ENCODE peak calls at places on chromosomes 4 and X, in nine cellular contexts. F, E, P, U, L, X, M, V and W are unnamed samples.

GRCh38 chrX:115229337-115229991 is 4.4 kb downstream of the LRCH2 start:
- DNase-seq in U (no peak), L (peak), X (no peak), V (no peak), E (no peak), F (no peak), M (no peak), P (no peak), W (no peak)

GRCh38 chr4:3303840-3304715 is 11.3 kb downstream of the RGS12 start:
- DNase-seq in M (no peak), X (no peak), E (no peak), V (no peak), U (no peak), P (no peak), F (no peak), L (no peak), W (peak)

GRCh38 chrX:110038900-110039299 is 36.0 kb downstream of the TMEM164 start:
- DNase-seq in U (no peak), M (no peak), L (no peak), V (no peak), F (no peak), E (no peak), P (no peak), X (no peak), W (no peak)

GRCh38 chr4:147309434-147309833 is 171.5 kb upstream of the EDNRA start:
- DNase-seq in V (no peak), F (no peak), X (no peak), U (no peak), L (no peak), E (no peak), P (no peak), M (no peak), W (no peak)

GRCh38 chr4:19739101-19739651 is 512.5 kb upstream of the SLIT2 start:
- DNase-seq in E (no peak), P (peak), M (peak), V (no peak), L (no peak), X (peak), F (no peak), U (peak), W (peak)

GRCh38 chr4:99033956-99034355 is 38.4 kb downstream of the METAP1 start:
- DNase-seq in P (no peak), L (no peak), M (no peak), X (no peak), U (no peak), E (no peak), V (no peak), F (no peak), W (peak)

GRCh38 chrX:119407681-119408080 is 8.5 kb downstream of the SLC25A43 start:
- DNase-seq in X (no peak), F (no peak), M (no peak), P (no peak), E (no peak), V (no peak), L (no peak), U (no peak), W (no peak)

GRCh38 chr4:53905935-53906377 is 158.4 kb downstream of the CHIC2 start:
- DNase-seq in V (peak), L (no peak), M (peak), E (no peak), F (no peak), X (no peak), P (peak), U (peak), W (peak)

GRCh38 chrX:119647552-119648420 is 41.6 kb upstream of the NKRF start:
- DNase-seq in P (no peak), V (no peak), M (no peak), L (no peak), U (no peak), X (no peak), E (peak), F (peak), W (no peak)

GRCh38 chrX:130084651-130085237 is 25.6 kb downstream of the ELF4 start:
- DNase-seq in E (no peak), U (no peak), P (no peak), F (no peak), X (no peak), M (no peak), L (no peak), V (peak), W (no peak)

GRCh38 chr4:34824515-34824914 is 1419.8 kb downstream of the ARAP2 start:
- DNase-seq in F (no peak), E (no peak), U (no peak), V (no peak), M (no peak), L (no peak), X (no peak), P (no peak), W (no peak)

GRCh38 chr4:41257257-41257900 is 651 bp downstream of the UCHL1 start:
- DNase-seq in M (peak), X (peak), L (peak), E (peak), P (peak), U (no peak), V (peak), F (no peak), W (peak)

GRCh38 chrX:10597871-10598270 is 22.5 kb downstream of the MID1 start:
- DNase-seq in V (no peak), U (no peak), F (no peak), P (no peak), X (no peak), L (no peak), M (peak), E (no peak), W (peak)

GRCh38 chrX:2410279-2411020 is 90.3 kb downstream of the DHRSX start:
- DNase-seq in X (no peak), L (no peak), P (no peak), F (no peak), U (no peak), E (no peak), M (no peak), V (no peak), W (no peak)

GRCh38 chr4:167196386-167196785 is 37.9 kb downstream of the SPOCK3 start:
- DNase-seq in L (no peak), M (no peak), U (peak), X (no peak), P (peak), F (no peak), E (no peak), V (no peak), W (peak)

GRCh38 chr4:113645771-113646455 is 115.6 kb downstream of the CAMK2D start:
- DNase-seq in X (peak), P (peak), M (peak), U (peak), L (no peak), V (no peak), E (no peak), F (no peak), W (peak)

GRCh38 chr4:140607852-140608251 is 39.1 kb upstream of the UCP1 start:
- DNase-seq in V (no peak), F (no peak), M (no peak), L (no peak), E (no peak), P (no peak), U (no peak), X (no peak), W (no peak)

GRCh38 chr4:176999943-177000543 is 207.3 kb upstream of the VEGFC start:
- DNase-seq in P (no peak), M (no peak), U (peak), F (no peak), X (no peak), V (no peak), E (no peak), L (no peak), W (no peak)

GRCh38 chrX:123436512-123436911 is 252.4 kb downstream of the GRIA3 start:
- DNase-seq in F (no peak), L (no peak), V (no peak), U (no peak), X (no peak), M (no peak), P (no peak), E (no peak), W (no peak)

GRCh38 chr4:114807759-114808404 is 209.3 kb downstream of the UGT8 start:
- DNase-seq in U (peak), X (no peak), M (peak), V (no peak), L (no peak), F (peak), P (peak), E (peak), W (peak)

GRCh38 chr4:106222548-106222947 is 93.5 kb downstream of the TBCK start:
- DNase-seq in P (no peak), X (no peak), V (no peak), M (no peak), F (no peak), U (no peak), E (no peak), L (no peak), W (peak)

GRCh38 chr4:53816561-53816960 is 225.3 kb upstream of the LNX1 start:
- DNase-seq in F (no peak), P (no peak), U (no peak), L (no peak), X (no peak), M (no peak), V (no peak), E (no peak), W (peak)

GRCh38 chrX:134013092-134013497 is 27.7 kb upstream of the GPC3 start:
- DNase-seq in F (no peak), V (no peak), L (no peak), X (no peak), M (no peak), U (peak), E (no peak), P (peak), W (peak)

GRCh38 chr4:173337463-173337862 is 3.3 kb upstream of the HMGB2 start:
- DNase-seq in V (no peak), X (no peak), F (no peak), E (no peak), P (no peak), U (no peak), M (no peak), L (no peak), W (no peak)

GRCh38 chr4:115360441-115360840 is 247.0 kb upstream of the NDST4 start:
- DNase-seq in E (no peak), M (no peak), X (no peak), L (no peak), U (peak), P (no peak), V (no peak), F (no peak), W (peak)

GRCh38 chrX:68895339-68896250 is 66.8 kb downstream of the EFNB1 start:
- DNase-seq in X (no peak), F (no peak), E (no peak), L (no peak), P (peak), M (peak), U (peak), V (peak), W (peak)

GRCh38 chr4:184745747-184746531 is 12.0 kb upstream of the CENPU start:
- DNase-seq in V (peak), L (peak), F (peak), U (peak), E (peak), P (peak), X (peak), M (peak), W (peak)

GRCh38 chrX:17737707-17738001 is 361 bp downstream of the SCML1 start:
- DNase-seq in V (no peak), E (peak), X (no peak), M (no peak), F (no peak), U (no peak), P (no peak), L (no peak), W (no peak)

GRCh38 chr4:140861359-140862181 is 105.4 kb upstream of the TBC1D9 start:
- DNase-seq in L (peak), M (peak), V (peak), U (peak), F (peak), X (peak), E (peak), P (peak), W (peak)

GRCh38 chrX:62923093-62923492 is 428.0 kb downstream of the SPIN4 start:
- DNase-seq in V (no peak), E (no peak), L (no peak), M (no peak), U (no peak), X (no peak), P (no peak), F (no peak), W (no peak)

GRCh38 chrX:112997991-112998390 is 157.4 kb upstream of the AMOT start:
- DNase-seq in F (no peak), E (no peak), U (no peak), V (no peak), M (no peak), L (no peak), P (no peak), X (no peak), W (no peak)

GRCh38 chr4:38523524-38524448 is 140.2 kb upstream of the KLF3 start:
- DNase-seq in M (no peak), E (peak), P (no peak), X (no peak), U (peak), F (no peak), L (no peak), V (no peak), W (no peak)

GRCh38 chrX:136780738-136781137 is at the start of gene ARHGEF6:
- DNase-seq in P (peak), X (no peak), F (peak), M (no peak), V (no peak), U (no peak), L (no peak), E (peak), W (no peak)

GRCh38 chr4:76504613-76505465 is 69.8 kb downstream of the SHROOM3 start:
- DNase-seq in E (no peak), P (peak), U (peak), L (no peak), V (no peak), M (peak), X (peak), F (no peak), W (peak)

GRCh38 chrX:103734125-103734760 is 23.5 kb downstream of the TMEM31 start:
- DNase-seq in V (no peak), F (no peak), E (no peak), X (peak), L (no peak), U (peak), M (no peak), P (peak), W (no peak)

GRCh38 chr4:44985152-44985551 is 258.8 kb upstream of the GNPDA2 start:
- DNase-seq in P (no peak), F (no peak), L (no peak), E (no peak), X (no peak), U (peak), M (no peak), V (no peak), W (no peak)

GRCh38 chrX:115687595-115687994 is 126.6 kb downstream of the PLS3 start:
- DNase-seq in E (no peak), L (no peak), U (no peak), X (no peak), P (no peak), V (no peak), M (no peak), F (no peak), W (no peak)

GRCh38 chr4:143714290-143714625 is 13.8 kb upstream of the FREM3 start:
- DNase-seq in X (no peak), E (no peak), M (no peak), U (no peak), L (no peak), F (no peak), P (no peak), V (no peak), W (no peak)

GRCh38 chrX:150899191-150899757 is 806 bp upstream of the CD99L2 start:
- DNase-seq in M (peak), V (peak), U (peak), X (no peak), P (peak), E (peak), F (peak), L (peak), W (peak)